ENCODE peak calls at places on chromosome 9, in ten cellular contexts. B is HFF-Myc, J is lung, U is lower lobe of right lung, T is glutamatergic neuron, E is cardiac muscle cell, D is suprapubic skin, G is Panc1, V is endothelial cell of umbilical vein, I is chondrocyte. Z is an unnamed sample.

GRCh38 chr9:130137870-130138653 is 34.1 kb upstream of the NCS1 start:
- DNase-seq in G (no peak), U (no peak), B (peak), T (peak), E (peak), I (no peak), J (peak), D (no peak), V (peak), Z (peak)

GRCh38 chr9:136021891-136022681 is 60.9 kb upstream of the UBAC1 start:
- DNase-seq in U (peak), J (no peak), B (no peak), I (no peak), V (no peak), G (no peak), D (peak), E (no peak), T (no peak), Z (no peak)

GRCh38 chr9:114448706-114449105 is 56.6 kb downstream of the WHRN start:
- DNase-seq in E (peak), I (no peak), G (no peak), D (no peak), T (no peak), B (peak), V (no peak), U (no peak), J (no peak), Z (no peak)

GRCh38 chr9:76400534-76401096 is 6.4 kb upstream of the RFK start:
- DNase-seq in E (no peak), U (no peak), J (no peak), D (no peak), V (no peak), G (no peak), I (no peak), B (no peak), T (no peak), Z (no peak)

GRCh38 chr9:126482361-126483044 is 131.2 kb upstream of the LMX1B start:
- DNase-seq in D (no peak), V (no peak), B (no peak), T (peak), U (peak), J (no peak), I (no peak), E (peak), G (no peak), Z (peak)

GRCh38 chr9:129476821-129477611 is 143.9 kb downstream of the C9orf50 start:
- DNase-seq in B (no peak), G (no peak), U (no peak), D (no peak), I (peak), V (no peak), J (no peak), E (no peak), T (no peak), Z (no peak)

GRCh38 chr9:125969868-125970267 is 222.7 kb downstream of the PBX3 start:
- DNase-seq in U (no peak), T (no peak), V (no peak), I (no peak), B (no peak), D (no peak), E (no peak), G (no peak), J (peak), Z (no peak)

GRCh38 chr9:137429974-137430722 is 7.0 kb downstream of the NOXA1 start:
- DNase-seq in J (no peak), B (no peak), T (no peak), U (peak), I (peak), E (no peak), V (no peak), D (no peak), G (no peak), Z (no peak)

GRCh38 chr9:109912082-109912581 is 132.1 kb downstream of the PALM2AKAP2 start:
- DNase-seq in V (peak), J (no peak), E (peak), B (peak), D (no peak), T (no peak), U (no peak), I (no peak), G (peak), Z (no peak)

GRCh38 chr9:122145462-122145861 is 14.1 kb downstream of the NDUFA8 start:
- DNase-seq in I (no peak), V (no peak), T (no peak), D (no peak), J (no peak), E (no peak), G (no peak), U (no peak), B (no peak), Z (no peak)

GRCh38 chr9:28086881-28087280 is 513.6 kb upstream of the C9orf72 start:
- DNase-seq in U (no peak), E (no peak), I (no peak), B (no peak), D (no peak), J (no peak), T (no peak), G (no peak), V (no peak), Z (no peak)

GRCh38 chr9:122001491-122002201 is 91.5 kb downstream of the TTLL11 start:
- DNase-seq in B (no peak), D (no peak), I (no peak), V (no peak), G (no peak), J (no peak), E (peak), U (no peak), T (no peak), Z (no peak)

DNA sequence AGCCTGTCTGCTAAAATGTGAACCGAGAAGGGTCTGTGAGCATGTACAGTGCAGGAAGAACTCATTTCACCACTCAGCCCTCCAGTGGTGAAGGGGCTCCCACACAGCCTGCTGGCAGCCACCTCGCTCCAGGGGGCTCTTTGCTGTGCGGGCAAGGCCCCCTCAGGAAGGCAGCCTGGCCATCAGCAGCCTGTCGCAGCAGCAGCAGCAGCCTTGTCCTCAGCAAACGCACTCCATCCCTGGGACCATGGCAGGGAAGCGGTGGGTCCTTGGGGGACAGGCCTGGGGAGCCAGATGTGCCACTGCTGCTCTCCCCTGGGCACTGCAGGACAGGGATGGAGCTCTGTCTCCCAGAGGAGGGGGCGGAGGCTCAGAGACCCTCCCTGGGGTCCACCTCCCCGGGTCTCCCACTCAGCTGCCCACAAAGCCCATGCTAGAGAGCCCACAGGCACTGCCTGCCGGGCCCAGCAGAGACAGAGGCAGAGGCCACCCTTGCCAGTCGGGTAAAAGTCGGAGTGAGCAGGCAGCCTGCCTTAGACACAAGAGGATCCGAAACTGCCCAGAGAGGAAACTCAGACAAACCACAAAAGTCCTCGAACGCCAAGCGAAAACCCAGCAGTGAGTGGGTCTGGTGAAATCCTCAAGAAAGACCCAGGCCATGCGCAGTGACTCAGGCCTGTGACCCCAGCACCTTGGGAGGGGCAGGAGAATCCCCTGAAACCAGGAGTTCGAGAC is 8.0 kb downstream of the BRD3 start:
- DNase-seq in J (no peak), V (no peak), D (peak), I (peak), T (peak), G (no peak), E (no peak), B (no peak), U (peak), Z (no peak)
- TF ChIP-seq CTCF in J (no peak), V (peak), D (no peak), I (no peak), T (no peak), G (no peak), E (no peak), B (no peak), U (no peak), Z (no peak)

GRCh38 chr9:12921621-12922020 is 146.8 kb downstream of the LURAP1L start:
- DNase-seq in V (no peak), E (no peak), G (no peak), D (no peak), J (no peak), T (no peak), I (no peak), U (no peak), B (no peak), Z (no peak)

GRCh38 chr9:12916037-12916436 is 141.2 kb downstream of the LURAP1L start:
- DNase-seq in U (no peak), V (no peak), I (no peak), G (no peak), B (no peak), T (no peak), J (no peak), D (no peak), E (peak), Z (peak)
- TF ChIP-seq CTCF in U (no peak), V (no peak), I (no peak), G (no peak), B (no peak), T (no peak), J (no peak), D (no peak), E (no peak), Z (no peak)

GRCh38 chr9:97740848-97741821 is 44.0 kb upstream of the XPA start:
- DNase-seq in J (peak), B (no peak), I (no peak), U (peak), T (peak), V (peak), E (peak), G (no peak), D (no peak), Z (peak)
- TF ChIP-seq CTCF in J (no peak), B (no peak), I (peak), U (no peak), T (no peak), V (peak), E (peak), G (no peak), D (peak), Z (peak)

GRCh38 chr9:106648799-106649198 is 214.2 kb upstream of the ZNF462 start:
- DNase-seq in E (peak), G (no peak), V (peak), D (no peak), U (no peak), J (no peak), T (no peak), B (no peak), I (no peak), Z (no peak)
- TF ChIP-seq CTCF in E (peak), G (peak), V (no peak), D (no peak), U (no peak), J (no peak), T (no peak), B (no peak), I (peak), Z (no peak)

DNA sequence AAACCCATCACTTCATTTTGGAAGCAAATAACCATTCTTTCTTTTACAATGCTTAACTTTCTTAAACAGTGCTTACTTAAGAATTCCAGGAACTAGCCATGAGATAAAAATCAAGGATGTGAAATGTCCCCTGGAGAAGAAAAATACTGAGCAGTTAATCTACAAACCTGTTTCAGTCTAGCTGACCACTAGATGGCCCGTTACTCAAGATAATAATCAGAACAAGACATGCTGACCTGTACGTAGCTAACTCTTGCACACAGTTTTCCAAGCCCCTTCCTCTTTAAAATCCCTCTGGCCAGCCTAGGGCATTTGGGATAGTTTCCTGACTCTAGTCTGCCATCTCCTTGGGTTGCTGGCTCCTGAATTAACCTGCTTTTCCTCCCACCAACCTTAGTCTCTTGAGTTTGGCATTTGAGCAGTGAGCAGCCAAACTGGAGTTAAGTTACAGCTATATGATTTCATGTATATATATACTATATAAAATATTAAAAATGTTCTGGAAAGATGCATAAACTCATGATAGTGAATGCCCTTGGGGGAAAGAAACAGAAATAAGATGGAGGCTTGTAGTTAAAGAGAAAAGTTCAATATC is 59.3 kb upstream of the TRAF1 start:
- DNase-seq in G (peak), V (peak), J (no peak), U (no peak), I (no peak), D (no peak), B (peak), E (peak), T (no peak), Z (no peak)
- TF ChIP-seq CTCF in G (peak), V (peak), J (peak), U (peak), I (peak), D (peak), B (peak), E (peak), T (peak), Z (peak)

GRCh38 chr9:36041491-36041890 is 4.8 kb downstream of the RECK start:
- DNase-seq in I (no peak), U (no peak), E (no peak), V (peak), J (no peak), T (no peak), G (no peak), D (no peak), B (no peak), Z (no peak)
- TF ChIP-seq CTCF in I (no peak), U (no peak), E (no peak), V (no peak), J (no peak), T (no peak), G (no peak), D (no peak), B (no peak), Z (no peak)